ENCODE peak calls at places on chromosomes 5 and 9, in five cellular contexts. R, G, P, W and I are unnamed samples.

GRCh38 chr9:84846501-84847323 is 177.2 kb downstream of the NTRK2 start:
- DNase-seq in R (peak; percentile 54), G (no peak), P (no peak), W (no peak), I (no peak)

GRCh38 chr5:10663531-10664183 is 97.4 kb downstream of the DAP start:
- DNase-seq in R (no peak), G (no peak), P (no peak), W (peak; percentile 15), I (no peak)

GRCh38 chr5:110362252-110362651 is 364.2 kb downstream of the TMEM232 start:
- DNase-seq in R (no peak), G (no peak), P (no peak), W (no peak), I (no peak)

GRCh38 chr9:34087370-34087769 is 38.7 kb upstream of the UBAP2 start:
- DNase-seq in R (no peak), G (no peak), P (no peak), W (no peak), I (no peak)

GRCh38 chr5:98904786-98905185 is 24.0 kb downstream of the CHD1 start:
- DNase-seq in R (no peak), G (no peak), P (no peak), W (no peak), I (no peak)

GRCh38 chr5:134523543-134524136 is 1.8 kb upstream of the JADE2 start:
- DNase-seq in R (no peak), G (no peak), P (no peak), W (no peak), I (no peak)

GRCh38 chr9:93467462-93467861 is 14.1 kb upstream of the FAM120AOS start:
- DNase-seq in R (no peak), G (no peak), P (no peak), W (no peak), I (no peak)

GRCh38 chr9:83962165-83962564 is 17.9 kb downstream of the HNRNPK start:
- DNase-seq in R (no peak), G (no peak), P (no peak), W (no peak), I (no peak)

GRCh38 chr9:121943463-121943862 is 149.6 kb downstream of the TTLL11 start:
- DNase-seq in R (no peak), G (no peak), P (no peak), W (no peak), I (no peak)

GRCh38 chr5:65858316-65858715 is 68.1 kb upstream of the ERBIN start:
- DNase-seq in R (no peak), G (no peak), P (no peak), W (no peak), I (no peak)

GRCh38 chr9:16405421-16405820 is 465.0 kb downstream of the BNC2 start:
- DNase-seq in R (no peak), G (no peak), P (no peak), W (no peak), I (no peak)

GRCh38 chr5:131999991-132000490 is 11.4 kb downstream of the ACSL6 start:
- DNase-seq in R (no peak), G (no peak), P (no peak), W (no peak), I (no peak)

GRCh38 chr5:31477516-31477915 is 54.4 kb downstream of the DROSHA start:
- DNase-seq in R (no peak), G (no peak), P (no peak), W (no peak), I (no peak)

GRCh38 chr9:120974921-120975320 is 48.3 kb upstream of the TRAF1 start:
- DNase-seq in R (no peak), G (no peak), P (no peak), W (no peak), I (no peak)

GRCh38 chr9:123927625-123928308 is 2.2 kb downstream of the DENND1A start:
- DNase-seq in R (no peak), G (no peak), P (peak; percentile 58), W (no peak), I (no peak)

GRCh38 chr5:168780888-168781287 is 201.7 kb upstream of the PANK3 start:
- DNase-seq in R (no peak), G (no peak), P (no peak), W (no peak), I (no peak)

GRCh38 chr9:133534346-133535284 is at the start of gene ADAMTSL2:
- DNase-seq in R (no peak), G (no peak), P (no peak), W (peak; percentile 73), I (no peak)

GRCh38 chr5:96823900-96824351 is 16.2 kb upstream of the ERAP1 start:
- DNase-seq in R (no peak), G (no peak), P (no peak), W (peak; percentile 25), I (no peak)

GRCh38 chr5:137752873-137753226 is 1.3 kb downstream of the HNRNPA0 start:
- DNase-seq in R (no peak), G (no peak), P (no peak), W (peak; percentile 17), I (peak; percentile 17)

GRCh38 chr9:79945495-79945894 is 373.7 kb downstream of the TLE4 start:
- DNase-seq in R (no peak), G (no peak), P (no peak), W (no peak), I (no peak)

GRCh38 chr9:38388283-38389223 is 3.9 kb upstream of the ALDH1B1 start:
- DNase-seq in R (no peak), G (no peak), P (no peak), W (peak; percentile 44), I (no peak)

GRCh38 chr9:134730761-134731496 is 89.3 kb downstream of the COL5A1 start:
- DNase-seq in R (no peak), G (no peak), P (no peak), W (no peak), I (no peak)

GRCh38 chr5:133977161-133977787 is 8.8 kb upstream of the C5orf15 start:
- DNase-seq in R (peak; percentile 35), G (no peak), P (peak; percentile 34), W (peak; percentile 76), I (no peak)

GRCh38 chr9:456365-456764 is 241.7 kb downstream of the DOCK8 start:
- DNase-seq in R (no peak), G (no peak), P (no peak), W (no peak), I (no peak)

GRCh38 chr5:54438601-54439399 is 16.7 kb upstream of the HSPB3 start:
- DNase-seq in R (no peak), G (no peak), P (no peak), W (no peak), I (no peak)

GRCh38 chr9:12790883-12791282 is 16.1 kb downstream of the LURAP1L start:
- DNase-seq in R (no peak), G (no peak), P (no peak), W (no peak), I (no peak)

GRCh38 chr5:58466939-58467338 is 7.1 kb upstream of the PLK2 start:
- DNase-seq in R (peak; percentile 35), G (no peak), P (no peak), W (no peak), I (no peak)

GRCh38 chr5:86861514-86861913 is 243.8 kb downstream of the COX7C start:
- DNase-seq in R (no peak), G (no peak), P (no peak), W (no peak), I (no peak)

GRCh38 chr9:34145165-34145564 is 18.7 kb upstream of the DCAF12 start:
- DNase-seq in R (no peak), G (no peak), P (no peak), W (no peak), I (no peak)

GRCh38 chr5:179668404-179668803 is 12.4 kb downstream of the CBY3 start:
- DNase-seq in R (peak; percentile 36), G (peak; percentile 54), P (no peak), W (peak; percentile 62), I (peak; percentile 85)

GRCh38 chr5:154368041-154368800 is 77.6 kb upstream of the SAP30L start:
- DNase-seq in R (peak; percentile 71), G (peak; percentile 47), P (no peak), W (peak; percentile 74), I (peak; percentile 62)

GRCh38 chr5:17113174-17113941 is 104.1 kb upstream of the BASP1 start:
- DNase-seq in R (no peak), G (no peak), P (no peak), W (no peak), I (no peak)

GRCh38 chr9:18566125-18566524 is 92.2 kb downstream of the ADAMTSL1 start:
- DNase-seq in R (no peak), G (no peak), P (no peak), W (no peak), I (no peak)
- TF ChIP-seq SUZ12 in R (no peak), G (no peak), P (no peak), W (no peak), I (no peak)

GRCh38 chr9:98627291-98627690 is 81.4 kb downstream of the GABBR2 start:
- DNase-seq in R (no peak), G (no peak), P (no peak), W (no peak), I (no peak)
- TF ChIP-seq SUZ12 in R (no peak), G (no peak), P (no peak), W (no peak), I (no peak)

DNA sequence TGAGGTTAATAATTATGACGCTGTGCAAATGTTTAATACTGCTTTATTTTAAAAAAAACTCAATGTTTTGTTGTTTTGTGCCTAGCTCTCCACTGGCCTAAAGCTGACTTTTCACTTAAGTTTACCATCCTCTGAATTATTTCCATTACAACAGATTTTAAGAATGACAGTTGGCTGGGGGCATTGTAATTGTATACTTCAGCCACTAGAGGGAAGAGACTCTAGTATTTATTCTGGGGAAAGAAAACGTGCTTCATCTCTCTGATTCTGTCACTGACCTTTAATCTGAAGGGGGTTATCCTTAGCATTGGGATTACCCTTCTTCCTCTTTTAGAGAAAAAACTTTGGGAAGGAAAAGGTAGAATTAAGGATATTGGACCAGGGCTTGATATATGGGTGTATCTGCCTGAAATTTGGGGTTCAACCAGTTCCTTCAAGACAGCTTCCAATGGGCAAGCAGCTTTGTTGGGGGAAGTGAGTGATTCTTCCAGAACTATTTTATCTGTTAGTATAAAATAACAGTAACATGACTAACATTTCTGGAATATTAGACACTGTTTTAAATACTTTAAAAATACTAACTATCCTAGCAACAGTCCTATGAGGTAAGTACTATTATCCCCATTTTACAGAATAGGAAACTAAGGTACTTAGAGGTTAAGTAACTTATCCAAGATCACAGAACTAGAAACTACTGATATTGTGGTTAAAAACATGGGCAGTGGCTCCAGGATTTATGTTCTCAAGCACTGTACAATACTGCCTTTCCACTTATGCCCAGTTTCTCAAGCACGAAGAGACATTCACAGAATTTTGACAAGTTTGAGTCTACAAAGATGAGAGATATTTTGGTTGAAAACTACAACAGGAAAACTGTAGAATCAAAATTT is 208.4 kb downstream of the CD180 start:
- DNase-seq in R (no peak), G (no peak), P (no peak), W (peak; percentile 36), I (peak; percentile 37)
- TF ChIP-seq SUZ12 in R (no peak), G (no peak), P (no peak), W (no peak), I (no peak)

GRCh38 chr9:95283678-95284077 is 33.8 kb downstream of the FANCC start:
- DNase-seq in R (no peak), G (no peak), P (no peak), W (no peak), I (no peak)

GRCh38 chr9:95282332-95282731 is 35.2 kb downstream of the FANCC start:
- DNase-seq in R (no peak), G (no peak), P (no peak), W (peak; percentile 29), I (no peak)

GRCh38 chr9:95285307-95285706 is 32.2 kb downstream of the FANCC start:
- DNase-seq in R (no peak), G (no peak), P (no peak), W (no peak), I (no peak)

GRCh38 chr9:95284667-95285066 is 32.8 kb downstream of the FANCC start:
- DNase-seq in R (no peak), G (no peak), P (no peak), W (no peak), I (no peak)

GRCh38 chr9:95284152-95284551 is 33.4 kb downstream of the FANCC start:
- DNase-seq in R (no peak), G (no peak), P (no peak), W (no peak), I (no peak)
- TF ChIP-seq SUZ12 in R (no peak), G (no peak), P (no peak), W (no peak), I (no peak)